ENCODE peak calls at places on chromosomes 1 and 21, in six cellular contexts. A is stimulated activated CD8-positive, alpha-beta memory T cell treated with anti-CD3 and anti-CD28 coated beads, Interleukin-15, amount 100 ng/mL, for 4 hours; D is 8988T; L is nucleus accumbens; H is neural crest cell; V is stimulated activated effector memory CD8-positive, alpha-beta T cell treated with anti-CD3 and anti-CD28 coated beads, Interleukin-12 subunit alpha, Interleukin-12 subunit beta, amount 100 ng/mL, for 72 hours. U is an unnamed sample.

GRCh38 chr1:12166834-12167492 is at the start of gene TNFRSF1B:
- DNase-seq in A (no peak), H (peak), D (peak), V (peak), L (no peak), U (peak)

GRCh38 chr1:58324551-58324950 is 222.0 kb downstream of the OMA1 start:
- DNase-seq in V (no peak), H (no peak), L (no peak), A (no peak), D (no peak), U (no peak)

GRCh38 chr1:26684763-26685162 is 11.1 kb upstream of the ARID1A start:
- DNase-seq in A (no peak), L (no peak), H (no peak), D (no peak), V (no peak), U (no peak)

GRCh38 chr21:41576010-41576615 is 68.2 kb upstream of the TMPRSS2 start:
- DNase-seq in A (no peak), V (no peak), D (no peak), L (no peak), H (no peak), U (no peak)

GRCh38 chr1:29532741-29533140 is 296.4 kb downstream of the PTPRU start:
- DNase-seq in L (no peak), D (no peak), H (no peak), A (no peak), V (no peak), U (no peak)

GRCh38 chr1:187721216-187721615 is 892.5 kb downstream of the PLA2G4A start:
- DNase-seq in L (no peak), A (no peak), V (no peak), H (no peak), D (no peak), U (no peak)

GRCh38 chr1:31354266-31354665 is 18.6 kb downstream of the FABP3 start:
- DNase-seq in D (no peak), L (no peak), V (no peak), H (no peak), A (no peak), U (no peak)

GRCh38 chr1:95041491-95042165 is 31.1 kb downstream of the ALG14 start:
- DNase-seq in V (no peak), D (no peak), A (no peak), L (no peak), H (peak), U (no peak)

GRCh38 chr21:27403011-27403410 is 436.1 kb upstream of the ADAMTS5 start:
- DNase-seq in H (no peak), V (no peak), A (no peak), D (no peak), L (no peak), U (no peak)

GRCh38 chr1:162471290-162471853 is 26.2 kb upstream of the UHMK1 start:
- DNase-seq in D (no peak), L (no peak), H (no peak), A (no peak), V (no peak), U (peak)

GRCh38 chr1:245156736-245157505 is 2.1 kb downstream of the KIF26B start:
- DNase-seq in D (no peak), L (no peak), H (no peak), V (no peak), A (no peak), U (no peak)

GRCh38 chr1:173476197-173476663 is 905 bp upstream of the PRDX6 start:
- DNase-seq in L (no peak), A (no peak), V (no peak), D (no peak), H (no peak), U (no peak)

GRCh38 chr1:192566657-192567056 is 8.9 kb upstream of the RGS1 start:
- DNase-seq in D (no peak), V (no peak), H (no peak), A (no peak), L (no peak), U (no peak)

GRCh38 chr21:45972353-45972715 is 9.2 kb upstream of the COL6A1 start:
- DNase-seq in A (no peak), L (no peak), H (no peak), D (no peak), V (no peak), U (no peak)

U was measured in iPS DF 6.9.